ENCODE peak calls at places on chromosomes 6 and 20, in eight cellular contexts. F is cardiac muscle cell; A is uterus; O is fibroblast of the aortic adventitia; Q is CD8-positive, alpha-beta T cell; X is fibroblast of lung; L is OCI-LY7; I is pancreas. P is an unnamed sample.

GRCh38 chr6:135054575-135055498 is at the start of gene HBS1L:
- DNase-seq in I (peak; percentile 97), Q (peak; percentile 96), X (peak; percentile 94), O (peak; percentile 98), F (peak; percentile 97), L (peak; percentile 99), A (peak; percentile 94), P (peak; percentile 98)

GRCh38 chr6:140857734-140858380 is 1274.9 kb upstream of the GJE1 start:
- DNase-seq in L (no peak), X (peak; percentile 90), F (no peak), I (no peak), Q (no peak), O (peak; percentile 88), A (no peak), P (peak; percentile 91)

GRCh38 chr20:39954585-39954984 is 734.5 kb downstream of the MAFB start:
- DNase-seq in O (peak; percentile 18), Q (no peak), A (no peak), L (no peak), X (no peak), I (no peak), F (no peak), P (no peak)

GRCh38 chr20:54680872-54681297 is 205.5 kb downstream of the DOK5 start:
- DNase-seq in L (peak; percentile 42), A (no peak), O (peak; percentile 57), X (peak; percentile 20), Q (no peak), F (peak; percentile 58), I (peak; percentile 20), P (peak; percentile 37)

GRCh38 chr6:158207452-158207788 is 39.3 kb downstream of the GTF2H5 start:
- DNase-seq in Q (no peak), O (peak; percentile 51), X (peak; percentile 75), A (no peak), I (no peak), F (no peak), L (no peak), P (peak; percentile 73)

GRCh38 chr6:56727097-56727845 is 84.6 kb upstream of the DST start:
- DNase-seq in O (peak; percentile 85), L (no peak), F (no peak), Q (no peak), X (peak; percentile 81), A (no peak), I (no peak), P (no peak)

GRCh38 chr6:156182356-156182755 is 594.8 kb upstream of the ARID1B start:
- DNase-seq in A (no peak), L (no peak), I (no peak), F (no peak), X (no peak), Q (no peak), O (no peak), P (no peak)

GRCh38 chr6:17983712-17984111 is 3.7 kb downstream of the KIF13A start:
- DNase-seq in L (no peak), F (no peak), O (no peak), X (no peak), A (no peak), Q (no peak), I (no peak), P (no peak)

GRCh38 chr20:59398552-59399265 is 98.3 kb downstream of the EDN3 start:
- DNase-seq in I (no peak), F (no peak), Q (no peak), A (no peak), L (no peak), O (no peak), X (no peak), P (no peak)

GRCh38 chr6:87139236-87139635 is 16.1 kb upstream of the ZNF292 start:
- DNase-seq in O (peak; percentile 77), X (peak; percentile 36), L (peak; percentile 67), Q (peak; percentile 30), A (no peak), F (peak; percentile 17), I (peak; percentile 19), P (peak; percentile 67)

GRCh38 chr6:168021581-168021980 is 24.1 kb downstream of the KIF25 start:
- DNase-seq in O (no peak), F (no peak), Q (no peak), L (no peak), I (no peak), X (no peak), A (no peak), P (peak; percentile 71)

GRCh38 chr20:51624157-51624731 is 81.7 kb upstream of the NFATC2 start:
- DNase-seq in L (peak; percentile 89), O (peak; percentile 48), Q (peak; percentile 35), I (no peak), X (peak; percentile 57), F (peak; percentile 86), A (no peak), P (peak; percentile 66)

GRCh38 chr6:2109796-2110195 is 135.6 kb downstream of the GMDS start:
- DNase-seq in A (no peak), L (no peak), Q (no peak), X (no peak), O (no peak), F (no peak), I (no peak), P (no peak)

GRCh38 chr6:2108700-2109306 is 136.6 kb downstream of the GMDS start:
- DNase-seq in A (no peak), F (peak; percentile 29), X (no peak), Q (no peak), I (no peak), O (no peak), L (no peak), P (no peak)

GRCh38 chr6:2114100-2114499 is 131.3 kb downstream of the GMDS start:
- DNase-seq in X (no peak), A (no peak), I (no peak), F (no peak), O (no peak), Q (no peak), L (no peak), P (no peak)

GRCh38 chr6:2111162-2111677 is 134.2 kb downstream of the GMDS start:
- DNase-seq in F (no peak), I (no peak), Q (no peak), X (peak; percentile 77), L (no peak), A (no peak), O (peak; percentile 82), P (peak; percentile 35)

GRCh38 chr6:2110504-2110903 is 134.9 kb downstream of the GMDS start:
- DNase-seq in A (no peak), F (no peak), X (peak; percentile 2), I (no peak), L (no peak), O (peak; percentile 22), Q (no peak), P (peak; percentile 13)
- H3K4me3 ChIP-seq in A (no peak overlapping the region), F (no peak overlapping the region), X (no peak overlapping the region), I (no peak overlapping the region), L (no peak overlapping the region), O (no peak overlapping the region), Q (no peak overlapping the region), P (no peak overlapping the region)

DNA sequence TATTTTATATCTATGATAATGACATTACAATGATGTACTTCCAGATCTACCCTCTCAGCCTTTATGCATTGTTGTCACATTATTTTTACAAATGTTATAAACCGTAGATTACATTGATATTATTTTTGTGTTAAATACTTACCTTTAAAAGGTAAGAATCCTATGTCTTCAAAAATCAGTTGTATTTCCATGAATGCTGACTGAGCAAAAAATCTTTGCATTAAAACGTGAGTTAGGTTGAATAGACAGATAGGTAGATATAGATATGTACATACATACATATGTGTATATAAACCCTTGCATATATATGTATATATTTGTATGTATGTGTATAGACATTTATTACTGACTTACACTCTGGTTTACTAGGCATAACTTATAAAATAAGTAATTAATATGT is 558.2 kb downstream of the CDH26 start:
- DNase-seq in Q (no peak), F (no peak), I (no peak), A (no peak), O (no peak), L (no peak), X (no peak), P (no peak)
- TF ChIP-seq CTCF in Q (no peak), F (no peak), I (no peak), A (no peak), O (no peak), L (no peak), X (no peak), P (no peak)

GRCh38 chr6:29975561-29975907 is 33.2 kb downstream of the HLA-A start:
- DNase-seq in I (peak; percentile 26), X (no peak), O (no peak), F (peak; percentile 3), L (no peak), A (no peak), Q (no peak), P (no peak)

GRCh38 chr6:29977425-29977727 is 35.0 kb downstream of the HLA-A start:
- DNase-seq in L (no peak), F (no peak), A (no peak), Q (no peak), I (no peak), X (no peak), O (no peak), P (no peak)

GRCh38 chr6:29974901-29975560 is 32.7 kb downstream of the HLA-A start:
- DNase-seq in L (no peak), I (no peak), X (no peak), F (peak; percentile 9), Q (no peak), A (no peak), O (no peak), P (no peak)

GRCh38 chr6:29976588-29977424 is 34.5 kb downstream of the HLA-A start:
- DNase-seq in Q (no peak), A (peak; percentile 83), O (peak; percentile 68), X (peak; percentile 69), L (peak; percentile 29), F (peak; percentile 79), I (peak; percentile 86), P (peak; percentile 79)

DNA sequence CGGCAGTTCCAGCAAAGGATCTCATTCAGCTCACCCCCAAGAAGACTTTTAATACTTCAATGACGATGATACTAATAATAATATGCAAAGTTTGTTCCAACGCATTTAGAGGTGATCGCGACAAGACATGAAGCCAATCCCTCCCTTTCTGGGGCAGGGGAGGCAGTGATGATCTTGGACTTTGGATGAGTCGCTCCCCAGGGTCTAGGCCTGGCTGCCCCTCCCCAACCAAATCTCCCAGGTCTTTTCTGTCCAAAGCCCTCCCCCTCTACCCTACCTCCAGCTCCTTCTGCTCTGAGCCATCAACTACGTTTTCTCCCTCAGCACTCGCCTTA is 33.9 kb downstream of the HLA-A start:
- DNase-seq in Q (no peak), L (no peak), X (no peak), A (no peak), O (no peak), F (no peak), I (no peak), P (no peak)
- H3K4me3 ChIP-seq in Q (peak overlapping the region; percentile 34), L (peak overlapping the region; percentile 53), X (peak overlapping the region; percentile 65), A (peak overlapping the region; percentile 53), O (peak overlapping the region; percentile 68), F (peak overlapping the region; percentile 27), I (peak overlapping the region; percentile 33), P (peak overlapping the region; percentile 66)

DNA sequence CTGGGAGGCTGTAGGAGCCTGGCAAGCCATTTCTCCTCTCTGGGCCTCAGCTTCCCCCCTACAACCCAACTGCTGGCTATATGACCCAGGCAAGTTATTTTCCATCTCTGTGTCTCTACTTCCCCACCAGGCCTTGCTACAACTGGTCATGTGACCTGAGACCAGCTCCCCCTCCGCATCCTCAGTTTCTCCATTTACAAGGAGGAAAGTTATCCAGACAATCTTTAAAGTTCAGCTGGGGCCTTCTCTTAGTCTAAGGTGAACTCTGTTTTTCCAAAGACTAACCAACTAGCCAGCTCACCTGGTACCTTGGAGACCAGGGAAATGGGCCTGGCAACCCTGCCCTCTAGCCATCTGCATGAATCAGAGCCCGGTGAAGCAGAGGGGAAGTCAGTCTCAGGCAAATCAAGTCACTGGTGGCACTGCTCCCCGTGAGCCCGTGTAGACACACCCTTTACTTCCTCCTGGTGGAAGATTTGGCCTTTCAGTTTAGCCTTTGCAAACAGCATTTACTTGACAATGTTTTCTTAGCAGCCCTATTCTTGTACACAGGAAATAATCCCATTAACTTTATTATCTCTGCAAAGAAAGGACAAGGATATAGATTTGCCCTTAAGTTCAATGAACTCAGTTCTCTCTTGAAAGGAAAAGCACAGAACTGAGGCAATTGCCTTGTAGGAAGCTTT is 157.7 kb downstream of the VEGFA start:
- DNase-seq in I (no peak), Q (no peak), X (no peak), O (no peak), F (no peak), L (no peak), A (no peak), P (no peak)
- TF ChIP-seq CTCF in I (no peak), Q (no peak), X (no peak), O (peak; percentile 15), F (no peak), L (no peak), A (no peak), P (no peak)

P was measured in fibroblast of villous mesenchyme.